ENCODE peak calls at places on chromosomes 6 and 20, in seven cellular contexts. One of them, this sample, is unnamed.
A peak's percentile ranks its signal among the peaks of the same experiment; 100 is the strongest.

GRCh38 chr6:11815231-11815630 is 36.6 kb upstream of the ADTRP start:
- DNase-seq in CD8-positive, alpha-beta T cell: no peak
- DNase-seq in astrocyte of the spinal cord: peak; percentile 33
- DNase-seq in B cell: no peak
- DNase-seq in lower leg skin: no peak
- DNase-seq in A549: peak; percentile 65
- DNase-seq in AG10803: peak; percentile 36
- DNase-seq in this sample: no peak

GRCh38 chr6:49676671-49677281 is 36.6 kb downstream of the CRISP2 start:
- DNase-seq in CD8-positive, alpha-beta T cell: no peak
- DNase-seq in astrocyte of the spinal cord: no peak
- DNase-seq in B cell: no peak
- DNase-seq in lower leg skin: no peak
- DNase-seq in A549: peak; percentile 2
- DNase-seq in AG10803: peak; percentile 5
- DNase-seq in this sample: no peak

GRCh38 chr6:36479256-36479655 is 36.5 kb downstream of the KCTD20 start:
- DNase-seq in CD8-positive, alpha-beta T cell: no peak
- DNase-seq in astrocyte of the spinal cord: no peak
- DNase-seq in B cell: no peak
- DNase-seq in lower leg skin: no peak
- DNase-seq in A549: no peak
- DNase-seq in AG10803: no peak
- DNase-seq in this sample: no peak

GRCh38 chr6:48641544-48641943 is 530.5 kb upstream of the PTCHD4 start:
- DNase-seq in CD8-positive, alpha-beta T cell: no peak
- DNase-seq in astrocyte of the spinal cord: peak; percentile 71
- DNase-seq in B cell: no peak
- DNase-seq in lower leg skin: no peak
- DNase-seq in A549: no peak
- DNase-seq in AG10803: no peak
- DNase-seq in this sample: no peak

GRCh38 chr6:157428418-157429202 is 47.6 kb downstream of the ZDHHC14 start:
- DNase-seq in CD8-positive, alpha-beta T cell: no peak
- DNase-seq in astrocyte of the spinal cord: no peak
- DNase-seq in B cell: no peak
- DNase-seq in lower leg skin: no peak
- DNase-seq in A549: peak; percentile 16
- DNase-seq in AG10803: no peak
- DNase-seq in this sample: no peak

GRCh38 chr6:157075549-157076426 is 247.5 kb downstream of the TMEM242 start:
- DNase-seq in CD8-positive, alpha-beta T cell: no peak
- DNase-seq in astrocyte of the spinal cord: peak; percentile 29
- DNase-seq in B cell: peak; percentile 11
- DNase-seq in lower leg skin: no peak
- DNase-seq in A549: no peak
- DNase-seq in AG10803: no peak
- DNase-seq in this sample: no peak

GRCh38 chr20:58086763-58087566 is 141.5 kb downstream of the ANKRD60 start:
- DNase-seq in CD8-positive, alpha-beta T cell: no peak
- DNase-seq in astrocyte of the spinal cord: peak; percentile 55
- DNase-seq in B cell: peak; percentile 14
- DNase-seq in lower leg skin: peak; percentile 80
- DNase-seq in A549: peak; percentile 57
- DNase-seq in AG10803: peak; percentile 52
- DNase-seq in this sample: no peak

GRCh38 chr6:152636675-152637421 is at the start of gene SYNE1:
- DNase-seq in CD8-positive, alpha-beta T cell: no peak
- DNase-seq in astrocyte of the spinal cord: peak; percentile 18
- DNase-seq in B cell: no peak
- DNase-seq in lower leg skin: no peak
- DNase-seq in A549: peak; percentile 9
- DNase-seq in AG10803: no peak
- DNase-seq in this sample: no peak

GRCh38 chr6:44263357-44264100 is 1.8 kb downstream of the NFKBIE start:
- DNase-seq in CD8-positive, alpha-beta T cell: no peak
- DNase-seq in astrocyte of the spinal cord: no peak
- DNase-seq in B cell: peak; percentile 86
- DNase-seq in lower leg skin: no peak
- DNase-seq in A549: peak; percentile 24
- DNase-seq in AG10803: no peak
- DNase-seq in this sample: no peak

GRCh38 chr6:36753671-36754485 is 56.3 kb downstream of the RAB44 start:
- DNase-seq in CD8-positive, alpha-beta T cell: no peak
- DNase-seq in astrocyte of the spinal cord: no peak
- DNase-seq in B cell: no peak
- DNase-seq in lower leg skin: no peak
- DNase-seq in A549: no peak
- DNase-seq in AG10803: no peak
- DNase-seq in this sample: no peak

GRCh38 chr20:1830240-1830639 is 65.0 kb upstream of the SIRPA start:
- DNase-seq in CD8-positive, alpha-beta T cell: no peak
- DNase-seq in astrocyte of the spinal cord: peak; percentile 93
- DNase-seq in B cell: no peak
- DNase-seq in lower leg skin: no peak
- DNase-seq in A549: peak; percentile 79
- DNase-seq in AG10803: peak; percentile 92
- DNase-seq in this sample: no peak

GRCh38 chr6:163457637-163458561 is 43.4 kb downstream of the QKI start:
- DNase-seq in CD8-positive, alpha-beta T cell: no peak
- DNase-seq in astrocyte of the spinal cord: peak; percentile 90
- DNase-seq in B cell: no peak
- DNase-seq in lower leg skin: no peak
- DNase-seq in A549: peak; percentile 42
- DNase-seq in AG10803: peak; percentile 94
- DNase-seq in this sample: no peak

GRCh38 chr6:9848094-9848493 is 566.8 kb downstream of the TFAP2A start:
- DNase-seq in CD8-positive, alpha-beta T cell: no peak
- DNase-seq in astrocyte of the spinal cord: no peak
- DNase-seq in B cell: no peak
- DNase-seq in lower leg skin: no peak
- DNase-seq in A549: no peak
- DNase-seq in AG10803: no peak
- DNase-seq in this sample: no peak

GRCh38 chr20:48846516-48847492 is 19.0 kb upstream of the PREX1 start:
- DNase-seq in CD8-positive, alpha-beta T cell: no peak
- DNase-seq in astrocyte of the spinal cord: no peak
- DNase-seq in B cell: peak; percentile 57
- DNase-seq in lower leg skin: no peak
- DNase-seq in A549: peak; percentile 54
- DNase-seq in AG10803: no peak
- DNase-seq in this sample: no peak

GRCh38 chr20:4300401-4300800 is 285.0 kb upstream of the RNF24 start:
- DNase-seq in CD8-positive, alpha-beta T cell: no peak
- DNase-seq in astrocyte of the spinal cord: no peak
- DNase-seq in B cell: no peak
- DNase-seq in lower leg skin: no peak
- DNase-seq in A549: no peak
- DNase-seq in AG10803: no peak
- DNase-seq in this sample: no peak
- TF ChIP-seq CTCF in CD8-positive, alpha-beta T cell: no peak
- TF ChIP-seq CTCF in astrocyte of the spinal cord: no peak
- TF ChIP-seq CTCF in B cell: no peak
- TF ChIP-seq CTCF in lower leg skin: no peak
- TF ChIP-seq CTCF in A549: no peak
- TF ChIP-seq CTCF in AG10803: no peak
- TF ChIP-seq CTCF in this sample: no peak

DNA sequence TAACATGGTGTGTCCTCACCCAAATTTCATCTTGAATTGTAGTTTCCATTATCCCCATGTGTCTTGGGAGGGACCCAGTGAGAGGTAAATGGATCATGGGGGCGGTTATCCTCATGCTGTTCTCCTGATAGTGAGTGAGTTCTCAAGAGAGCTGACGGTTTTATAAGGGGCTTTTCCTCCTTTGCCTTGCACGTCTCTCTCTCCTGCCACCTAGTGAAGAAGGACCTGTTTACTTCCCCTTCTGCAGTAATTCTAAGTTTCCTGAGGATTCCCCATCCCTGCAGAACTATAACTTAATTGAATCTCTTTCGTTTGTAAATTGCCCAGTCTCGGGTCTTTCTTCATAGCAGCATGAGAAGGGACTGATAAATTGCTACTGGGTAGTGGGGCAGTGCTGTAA is 789.3 kb downstream of the FRK start:
- DNase-seq in CD8-positive, alpha-beta T cell: no peak
- DNase-seq in astrocyte of the spinal cord: no peak
- DNase-seq in B cell: no peak
- DNase-seq in lower leg skin: no peak
- DNase-seq in A549: no peak
- DNase-seq in AG10803: no peak
- DNase-seq in this sample: no peak
- TF ChIP-seq CTCF in CD8-positive, alpha-beta T cell: no peak
- TF ChIP-seq CTCF in astrocyte of the spinal cord: no peak
- TF ChIP-seq CTCF in B cell: no peak
- TF ChIP-seq CTCF in lower leg skin: no peak
- TF ChIP-seq CTCF in A549: no peak
- TF ChIP-seq CTCF in AG10803: no peak
- TF ChIP-seq CTCF in this sample: no peak

GRCh38 chr6:100664274-100665040 is 199.7 kb upstream of the SIM1 start:
- DNase-seq in CD8-positive, alpha-beta T cell: no peak
- DNase-seq in astrocyte of the spinal cord: peak; percentile 60
- DNase-seq in B cell: peak; percentile 20
- DNase-seq in lower leg skin: no peak
- DNase-seq in A549: peak; percentile 20
- DNase-seq in AG10803: peak; percentile 47
- DNase-seq in this sample: no peak
- TF ChIP-seq CTCF in CD8-positive, alpha-beta T cell: peak; percentile 79
- TF ChIP-seq CTCF in astrocyte of the spinal cord: peak; percentile 59
- TF ChIP-seq CTCF in B cell: peak; percentile 88
- TF ChIP-seq CTCF in lower leg skin: no peak
- TF ChIP-seq CTCF in A549: peak; percentile 63
- TF ChIP-seq CTCF in AG10803: peak; percentile 65
- TF ChIP-seq CTCF in this sample: peak; percentile 37

GRCh38 chr6:104940881-104941693 is 15.8 kb upstream of the LIN28B start:
- DNase-seq in CD8-positive, alpha-beta T cell: no peak
- DNase-seq in astrocyte of the spinal cord: peak; percentile 32
- DNase-seq in B cell: peak; percentile 53
- DNase-seq in lower leg skin: no peak
- DNase-seq in A549: no peak
- DNase-seq in AG10803: peak; percentile 17
- DNase-seq in this sample: no peak
- TF ChIP-seq CTCF in CD8-positive, alpha-beta T cell: no peak
- TF ChIP-seq CTCF in astrocyte of the spinal cord: peak; percentile 67
- TF ChIP-seq CTCF in B cell: peak; percentile 48
- TF ChIP-seq CTCF in lower leg skin: no peak
- TF ChIP-seq CTCF in A549: no peak
- TF ChIP-seq CTCF in AG10803: peak; percentile 43
- TF ChIP-seq CTCF in this sample: no peak

GRCh38 chr6:3294921-3295871 is 36.4 kb downstream of the PSMG4 start:
- DNase-seq in CD8-positive, alpha-beta T cell: no peak
- DNase-seq in astrocyte of the spinal cord: no peak
- DNase-seq in B cell: no peak
- DNase-seq in lower leg skin: peak; percentile 75
- DNase-seq in A549: peak; percentile 16
- DNase-seq in AG10803: no peak
- DNase-seq in this sample: no peak
- TF ChIP-seq CTCF in CD8-positive, alpha-beta T cell: no peak
- TF ChIP-seq CTCF in astrocyte of the spinal cord: no peak
- TF ChIP-seq CTCF in B cell: no peak
- TF ChIP-seq CTCF in lower leg skin: no peak
- TF ChIP-seq CTCF in A549: no peak
- TF ChIP-seq CTCF in AG10803: no peak
- TF ChIP-seq CTCF in this sample: no peak

GRCh38 chr6:34062815-34063214 is 83.1 kb downstream of the GRM4 start:
- DNase-seq in CD8-positive, alpha-beta T cell: no peak
- DNase-seq in astrocyte of the spinal cord: no peak
- DNase-seq in B cell: no peak
- DNase-seq in lower leg skin: no peak
- DNase-seq in A549: no peak
- DNase-seq in AG10803: no peak
- DNase-seq in this sample: no peak
- TF ChIP-seq CTCF in CD8-positive, alpha-beta T cell: no peak
- TF ChIP-seq CTCF in astrocyte of the spinal cord: peak; percentile 4
- TF ChIP-seq CTCF in B cell: no peak
- TF ChIP-seq CTCF in lower leg skin: no peak
- TF ChIP-seq CTCF in A549: no peak
- TF ChIP-seq CTCF in AG10803: peak; percentile 24
- TF ChIP-seq CTCF in this sample: no peak

This sample was measured in vagina.